ENCODE peak calls at places on chromosomes 12 and 14, in ten cellular contexts. One of them, this sample, is unnamed. For H3K4me1 and H3K36me3, the result is how much of the 10 kb centered on the place peaks cover.

GRCh38 chr14:96084796-96085195 is 45.6 kb downstream of the C14orf132 start:
- DNase-seq in cardiac muscle cell: no peak
- DNase-seq in endothelial cell of umbilical vein: no peak
- DNase-seq in pancreas: peak
- DNase-seq in left ventricle myocardium inferior: no peak
- DNase-seq in transverse colon: no peak
- DNase-seq in fibroblast of lung: no peak
- DNase-seq in DND-41: no peak
- DNase-seq in PC-9: no peak
- DNase-seq in kidney: no peak
- DNase-seq in this sample: no peak

GRCh38 chr12:19129486-19130223 is at the start of gene PLEKHA5:
- DNase-seq in cardiac muscle cell: peak
- DNase-seq in endothelial cell of umbilical vein: peak
- DNase-seq in pancreas: peak
- DNase-seq in left ventricle myocardium inferior: peak
- DNase-seq in transverse colon: peak
- DNase-seq in fibroblast of lung: peak
- DNase-seq in DND-41: peak
- DNase-seq in PC-9: peak
- DNase-seq in kidney: peak
- DNase-seq in this sample: peak

GRCh38 chr14:103315368-103315911 is 18.6 kb upstream of the EIF5 start:
- DNase-seq in cardiac muscle cell: no peak
- DNase-seq in endothelial cell of umbilical vein: peak
- DNase-seq in pancreas: peak
- DNase-seq in left ventricle myocardium inferior: no peak
- DNase-seq in transverse colon: no peak
- DNase-seq in fibroblast of lung: peak
- DNase-seq in DND-41: no peak
- DNase-seq in PC-9: no peak
- DNase-seq in kidney: no peak
- DNase-seq in this sample: peak

GRCh38 chr14:77598366-77599050 is 17.9 kb downstream of the SPTLC2 start:
- DNase-seq in cardiac muscle cell: no peak
- DNase-seq in endothelial cell of umbilical vein: no peak
- DNase-seq in pancreas: no peak
- DNase-seq in left ventricle myocardium inferior: no peak
- DNase-seq in transverse colon: peak
- DNase-seq in fibroblast of lung: no peak
- DNase-seq in DND-41: no peak
- DNase-seq in PC-9: no peak
- DNase-seq in kidney: peak
- DNase-seq in this sample: no peak

GRCh38 chr12:52221912-52222457 is 11.1 kb upstream of the KRT7 start:
- DNase-seq in cardiac muscle cell: peak
- DNase-seq in endothelial cell of umbilical vein: peak
- DNase-seq in pancreas: peak
- DNase-seq in left ventricle myocardium inferior: peak
- DNase-seq in transverse colon: peak
- DNase-seq in fibroblast of lung: peak
- DNase-seq in DND-41: peak
- DNase-seq in PC-9: peak
- DNase-seq in kidney: peak
- DNase-seq in this sample: peak

GRCh38 chr14:76349993-76350392 is 25.9 kb upstream of the ESRRB start:
- DNase-seq in cardiac muscle cell: no peak
- DNase-seq in endothelial cell of umbilical vein: no peak
- DNase-seq in pancreas: no peak
- DNase-seq in left ventricle myocardium inferior: no peak
- DNase-seq in transverse colon: no peak
- DNase-seq in fibroblast of lung: no peak
- DNase-seq in DND-41: no peak
- DNase-seq in PC-9: no peak
- DNase-seq in kidney: no peak
- DNase-seq in this sample: no peak

GRCh38 chr12:2268478-2269286 is 215.9 kb downstream of the CACNA1C start:
- DNase-seq in cardiac muscle cell: no peak
- DNase-seq in endothelial cell of umbilical vein: no peak
- DNase-seq in pancreas: no peak
- DNase-seq in left ventricle myocardium inferior: no peak
- DNase-seq in transverse colon: no peak
- DNase-seq in fibroblast of lung: peak
- DNase-seq in DND-41: no peak
- DNase-seq in PC-9: no peak
- DNase-seq in kidney: peak
- DNase-seq in this sample: no peak

GRCh38 chr12:80576641-80577418 is 130.6 kb upstream of the MYF6 start:
- DNase-seq in cardiac muscle cell: no peak
- DNase-seq in endothelial cell of umbilical vein: no peak
- DNase-seq in pancreas: no peak
- DNase-seq in left ventricle myocardium inferior: no peak
- DNase-seq in transverse colon: no peak
- DNase-seq in fibroblast of lung: peak
- DNase-seq in DND-41: no peak
- DNase-seq in PC-9: no peak
- DNase-seq in kidney: no peak
- DNase-seq in this sample: no peak

GRCh38 chr14:81366884-81367283 is 33.2 kb downstream of the STON2 start:
- DNase-seq in cardiac muscle cell: no peak
- DNase-seq in endothelial cell of umbilical vein: no peak
- DNase-seq in pancreas: no peak
- DNase-seq in left ventricle myocardium inferior: no peak
- DNase-seq in transverse colon: no peak
- DNase-seq in fibroblast of lung: no peak
- DNase-seq in DND-41: no peak
- DNase-seq in PC-9: no peak
- DNase-seq in kidney: no peak
- DNase-seq in this sample: no peak

GRCh38 chr12:1234073-1234472 is 243.1 kb downstream of the ERC1 start:
- DNase-seq in cardiac muscle cell: peak
- DNase-seq in endothelial cell of umbilical vein: peak
- DNase-seq in pancreas: no peak
- DNase-seq in left ventricle myocardium inferior: no peak
- DNase-seq in transverse colon: no peak
- DNase-seq in fibroblast of lung: peak
- DNase-seq in DND-41: no peak
- DNase-seq in PC-9: no peak
- DNase-seq in kidney: no peak
- DNase-seq in this sample: no peak

GRCh38 chr14:25411933-25412757 is 362.2 kb upstream of the STXBP6 start:
- DNase-seq in cardiac muscle cell: no peak
- DNase-seq in endothelial cell of umbilical vein: no peak
- DNase-seq in pancreas: no peak
- DNase-seq in left ventricle myocardium inferior: no peak
- DNase-seq in transverse colon: no peak
- DNase-seq in fibroblast of lung: no peak
- DNase-seq in DND-41: no peak
- DNase-seq in PC-9: no peak
- DNase-seq in kidney: no peak
- DNase-seq in this sample: no peak

GRCh38 chr12:13374783-13375182 is 178.3 kb downstream of the EMP1 start:
- DNase-seq in cardiac muscle cell: no peak
- DNase-seq in endothelial cell of umbilical vein: no peak
- DNase-seq in pancreas: no peak
- DNase-seq in left ventricle myocardium inferior: no peak
- DNase-seq in transverse colon: no peak
- DNase-seq in fibroblast of lung: no peak
- DNase-seq in DND-41: no peak
- DNase-seq in PC-9: no peak
- DNase-seq in kidney: no peak
- DNase-seq in this sample: no peak

GRCh38 chr12:66438601-66439000 is 136.3 kb downstream of the HELB start:
- DNase-seq in cardiac muscle cell: no peak
- DNase-seq in endothelial cell of umbilical vein: no peak
- DNase-seq in pancreas: no peak
- DNase-seq in left ventricle myocardium inferior: no peak
- DNase-seq in transverse colon: no peak
- DNase-seq in fibroblast of lung: peak
- DNase-seq in DND-41: no peak
- DNase-seq in PC-9: peak
- DNase-seq in kidney: no peak
- DNase-seq in this sample: no peak

GRCh38 chr14:24365600-24366374 is 2.2 kb upstream of the NFATC4 start:
- DNase-seq in cardiac muscle cell: peak
- DNase-seq in endothelial cell of umbilical vein: peak
- DNase-seq in pancreas: peak
- DNase-seq in left ventricle myocardium inferior: peak
- DNase-seq in transverse colon: peak
- DNase-seq in fibroblast of lung: peak
- DNase-seq in DND-41: peak
- DNase-seq in PC-9: peak
- DNase-seq in kidney: peak
- DNase-seq in this sample: peak

DNA sequence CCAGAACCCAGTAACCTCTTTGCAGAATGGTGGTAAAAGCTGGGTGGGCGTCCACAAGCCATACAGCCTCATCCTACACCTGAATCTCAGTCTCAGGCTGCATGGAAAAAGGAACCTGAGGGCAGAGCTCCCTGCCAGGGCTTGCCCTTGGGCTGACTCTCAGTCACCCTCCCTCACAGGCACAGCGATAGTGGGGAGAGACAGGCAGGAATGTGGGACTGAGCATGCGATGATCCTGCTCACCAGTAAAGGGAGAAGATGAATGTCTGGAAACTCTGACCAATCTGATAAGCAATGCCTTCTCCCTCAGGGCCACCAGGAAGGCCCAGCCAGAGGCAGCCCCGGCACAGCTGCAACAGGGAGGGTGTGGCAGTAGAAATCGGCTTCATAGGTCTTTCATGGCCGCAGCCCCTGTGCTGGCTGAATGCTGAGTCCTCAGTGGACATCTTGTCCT is 257.9 kb downstream of the PCNX1 start:
- DNase-seq in cardiac muscle cell: peak
- DNase-seq in endothelial cell of umbilical vein: no peak
- DNase-seq in pancreas: no peak
- DNase-seq in left ventricle myocardium inferior: no peak
- DNase-seq in transverse colon: peak
- DNase-seq in fibroblast of lung: peak
- DNase-seq in DND-41: no peak
- DNase-seq in PC-9: peak
- DNase-seq in kidney: no peak
- DNase-seq in this sample: peak
- H3K4me1 ChIP-seq in cardiac muscle cell: under half
- H3K4me1 ChIP-seq in endothelial cell of umbilical vein: under half
- H3K4me1 ChIP-seq in pancreas: under half
- H3K4me1 ChIP-seq in left ventricle myocardium inferior: under half
- H3K4me1 ChIP-seq in transverse colon: under half
- H3K4me1 ChIP-seq in fibroblast of lung: under half
- H3K4me1 ChIP-seq in DND-41: under half
- H3K4me1 ChIP-seq in PC-9: under half
- H3K4me1 ChIP-seq in kidney: under half
- H3K4me1 ChIP-seq in this sample: under half

GRCh38 chr12:127024791-127025190 is 1242.2 kb upstream of the TMEM132C start:
- DNase-seq in cardiac muscle cell: no peak
- DNase-seq in endothelial cell of umbilical vein: no peak
- DNase-seq in pancreas: no peak
- DNase-seq in left ventricle myocardium inferior: no peak
- DNase-seq in transverse colon: no peak
- DNase-seq in fibroblast of lung: no peak
- DNase-seq in DND-41: no peak
- DNase-seq in PC-9: no peak
- DNase-seq in kidney: no peak
- DNase-seq in this sample: no peak

GRCh38 chr12:127025545-127025944 is 1241.4 kb upstream of the TMEM132C start:
- DNase-seq in cardiac muscle cell: no peak
- DNase-seq in endothelial cell of umbilical vein: no peak
- DNase-seq in pancreas: no peak
- DNase-seq in left ventricle myocardium inferior: no peak
- DNase-seq in transverse colon: no peak
- DNase-seq in fibroblast of lung: no peak
- DNase-seq in DND-41: no peak
- DNase-seq in PC-9: no peak
- DNase-seq in kidney: no peak
- DNase-seq in this sample: no peak
- TF ChIP-seq CTCF in cardiac muscle cell: no peak
- TF ChIP-seq CTCF in endothelial cell of umbilical vein: no peak
- TF ChIP-seq CTCF in pancreas: no peak
- TF ChIP-seq CTCF in left ventricle myocardium inferior: no peak
- TF ChIP-seq CTCF in transverse colon: no peak
- TF ChIP-seq CTCF in fibroblast of lung: no peak
- TF ChIP-seq CTCF in DND-41: no peak
- TF ChIP-seq CTCF in PC-9: peak
- TF ChIP-seq CTCF in kidney: no peak
- TF ChIP-seq CTCF in this sample: no peak

DNA sequence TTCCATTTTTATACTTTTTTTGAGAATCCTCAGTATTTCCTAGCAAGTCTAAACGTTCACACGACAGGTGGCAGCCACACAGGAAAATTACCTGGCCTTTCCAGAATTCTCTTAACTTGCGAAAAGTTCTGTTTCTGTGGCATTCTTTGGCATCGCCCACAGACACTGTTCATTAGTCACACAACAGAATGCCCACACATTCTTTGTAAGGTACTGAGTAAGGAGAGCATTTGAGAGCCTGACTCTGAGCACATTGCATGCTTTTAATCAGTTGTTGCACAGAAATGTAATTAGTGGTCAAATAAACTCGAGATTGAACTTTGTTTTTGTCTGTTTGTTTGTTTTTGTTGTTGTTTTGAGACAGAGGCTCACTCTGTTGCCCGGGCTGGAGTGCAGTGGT is 52.4 kb downstream of the LMNTD1 start:
- DNase-seq in cardiac muscle cell: no peak
- DNase-seq in endothelial cell of umbilical vein: no peak
- DNase-seq in pancreas: no peak
- DNase-seq in left ventricle myocardium inferior: no peak
- DNase-seq in transverse colon: no peak
- DNase-seq in fibroblast of lung: peak
- DNase-seq in DND-41: no peak
- DNase-seq in PC-9: no peak
- DNase-seq in kidney: no peak
- DNase-seq in this sample: no peak
- H3K36me3 ChIP-seq in cardiac muscle cell: under half
- H3K36me3 ChIP-seq in endothelial cell of umbilical vein: under half
- H3K36me3 ChIP-seq in pancreas: under half
- H3K36me3 ChIP-seq in left ventricle myocardium inferior: under half
- H3K36me3 ChIP-seq in transverse colon: under half
- H3K36me3 ChIP-seq in fibroblast of lung: under half
- H3K36me3 ChIP-seq in DND-41: under half
- H3K36me3 ChIP-seq in PC-9: under half
- H3K36me3 ChIP-seq in kidney: under half
- H3K36me3 ChIP-seq in this sample: under half

GRCh38 chr14:99460793-99461192 is 19.9 kb downstream of the SETD3 start:
- DNase-seq in cardiac muscle cell: no peak
- DNase-seq in endothelial cell of umbilical vein: no peak
- DNase-seq in pancreas: no peak
- DNase-seq in left ventricle myocardium inferior: no peak
- DNase-seq in transverse colon: no peak
- DNase-seq in fibroblast of lung: peak
- DNase-seq in DND-41: no peak
- DNase-seq in PC-9: no peak
- DNase-seq in kidney: no peak
- DNase-seq in this sample: no peak
- H3K4me1 ChIP-seq in cardiac muscle cell: under half
- H3K4me1 ChIP-seq in endothelial cell of umbilical vein: under half
- H3K4me1 ChIP-seq in pancreas: under half
- H3K4me1 ChIP-seq in left ventricle myocardium inferior: under half
- H3K4me1 ChIP-seq in transverse colon: under half
- H3K4me1 ChIP-seq in fibroblast of lung: under half
- H3K4me1 ChIP-seq in DND-41: under half
- H3K4me1 ChIP-seq in PC-9: under half
- H3K4me1 ChIP-seq in kidney: under half
- H3K4me1 ChIP-seq in this sample: under half

GRCh38 chr12:106682594-106683234 is 91.8 kb upstream of the RIC8B start:
- DNase-seq in cardiac muscle cell: no peak
- DNase-seq in endothelial cell of umbilical vein: peak
- DNase-seq in pancreas: no peak
- DNase-seq in left ventricle myocardium inferior: no peak
- DNase-seq in transverse colon: no peak
- DNase-seq in fibroblast of lung: peak
- DNase-seq in DND-41: no peak
- DNase-seq in PC-9: no peak
- DNase-seq in kidney: no peak
- DNase-seq in this sample: no peak
- TF ChIP-seq CTCF in cardiac muscle cell: peak
- TF ChIP-seq CTCF in endothelial cell of umbilical vein: peak
- TF ChIP-seq CTCF in pancreas: no peak
- TF ChIP-seq CTCF in left ventricle myocardium inferior: peak
- TF ChIP-seq CTCF in transverse colon: peak
- TF ChIP-seq CTCF in fibroblast of lung: no peak
- TF ChIP-seq CTCF in DND-41: no peak
- TF ChIP-seq CTCF in PC-9: no peak
- TF ChIP-seq CTCF in kidney: peak
- TF ChIP-seq CTCF in this sample: peak